ENCODE peak calls at places on chromosomes 4 and X, in four cellular contexts. One of them, this sample, is unnamed.

GRCh38 chr4:168451744-168452394 is 28.4 kb downstream of the DDX60L start:
- DNase-seq in LoVo: peak; percentile 15
- DNase-seq in NCI-H1105: no peak
- DNase-seq in caudate nucleus: no peak
- DNase-seq in this sample: no peak

GRCh38 chr4:54553001-54553400 is 104.8 kb upstream of the KIT start:
- DNase-seq in LoVo: no peak
- DNase-seq in NCI-H1105: no peak
- DNase-seq in caudate nucleus: no peak
- DNase-seq in this sample: no peak

GRCh38 chr4:10108391-10108790 is 8.2 kb downstream of the WDR1 start:
- DNase-seq in LoVo: no peak
- DNase-seq in caudate nucleus: no peak
- DNase-seq in NCI-H1105: no peak
- DNase-seq in this sample: no peak

GRCh38 chrX:129831486-129831885 is 12.2 kb downstream of the ZDHHC9 start:
- DNase-seq in caudate nucleus: peak; percentile 57
- DNase-seq in LoVo: no peak
- DNase-seq in NCI-H1105: no peak
- DNase-seq in this sample: no peak

GRCh38 chrX:72269671-72270251 is 7.3 kb downstream of the RPS4X start:
- DNase-seq in LoVo: no peak
- DNase-seq in caudate nucleus: no peak
- DNase-seq in NCI-H1105: no peak
- DNase-seq in this sample: no peak

GRCh38 chrX:24515447-24515846 is 50.4 kb downstream of the PDK3 start:
- DNase-seq in NCI-H1105: no peak
- DNase-seq in LoVo: no peak
- DNase-seq in caudate nucleus: no peak
- DNase-seq in this sample: no peak

GRCh38 chr4:4658051-4658450 is 116.2 kb upstream of the STX18 start:
- DNase-seq in LoVo: peak; percentile 73
- DNase-seq in caudate nucleus: no peak
- DNase-seq in NCI-H1105: no peak
- DNase-seq in this sample: no peak

GRCh38 chrX:126836195-126836594 is 16.7 kb downstream of the PRR32 start:
- DNase-seq in NCI-H1105: no peak
- DNase-seq in caudate nucleus: no peak
- DNase-seq in LoVo: no peak
- DNase-seq in this sample: no peak

GRCh38 chr4:77959566-77960338 is 97.1 kb downstream of the MRPL1 start:
- DNase-seq in NCI-H1105: peak; percentile 49
- DNase-seq in LoVo: peak; percentile 45
- DNase-seq in caudate nucleus: no peak
- DNase-seq in this sample: no peak

GRCh38 chr4:94766856-94767255 is 9.1 kb downstream of the BMPR1B start:
- DNase-seq in NCI-H1105: no peak
- DNase-seq in LoVo: peak; percentile 39
- DNase-seq in caudate nucleus: no peak
- DNase-seq in this sample: no peak